ENCODE peak calls at places on chromosome 10, in ten cellular contexts. D is H1; W is pancreas; N is cardiac muscle cell; H is heart left ventricle; S is hepatocyte; P is tibial nerve; Z is Panc1; J is ovary; I is CD4-positive, alpha-beta memory T cell. F is an unnamed sample.

GRCh38 chr10:11209810-11210141 is 192.1 kb downstream of the CELF2 start:
- DNase-seq in W (no peak), Z (no peak), D (no peak), S (no peak), I (no peak), P (no peak), H (no peak), J (no peak), N (no peak), F (no peak)

GRCh38 chr10:17077251-17077904 is 52.2 kb downstream of the CUBN start:
- DNase-seq in Z (no peak), P (no peak), I (no peak), D (no peak), W (no peak), H (no peak), S (no peak), J (no peak), N (no peak), F (no peak)

GRCh38 chr10:119543814-119544642 is 1.5 kb upstream of the RGS10 start:
- DNase-seq in N (no peak), Z (no peak), W (no peak), H (no peak), J (no peak), I (no peak), S (no peak), D (no peak), P (no peak), F (no peak)

GRCh38 chr10:36042135-36042534 is 400.0 kb upstream of the FZD8 start:
- DNase-seq in J (no peak), W (no peak), N (no peak), P (no peak), I (no peak), H (no peak), S (no peak), D (no peak), Z (no peak), F (no peak)

GRCh38 chr10:24415455-24416169 is 206.7 kb downstream of the KIAA1217 start:
- DNase-seq in S (peak), D (no peak), P (peak), W (peak), J (peak), I (peak), H (peak), Z (no peak), N (peak), F (no peak)

GRCh38 chr10:46518028-46518725 is 38.3 kb downstream of the GPRIN2 start:
- DNase-seq in H (peak), J (no peak), I (no peak), S (no peak), D (no peak), Z (no peak), P (no peak), N (no peak), W (no peak), F (no peak)

GRCh38 chr10:70331486-70332268 is 47.9 kb upstream of the NPFFR1 start:
- DNase-seq in S (peak), W (peak), Z (peak), I (peak), H (peak), D (no peak), P (no peak), J (no peak), N (peak), F (peak)

GRCh38 chr10:43237631-43238446 is 29.0 kb downstream of the RASGEF1A start:
- DNase-seq in J (no peak), Z (no peak), I (no peak), W (peak), S (no peak), D (no peak), N (no peak), H (peak), P (no peak), F (no peak)

GRCh38 chr10:110657968-110658691 is 14.0 kb downstream of the RBM20 start:
- DNase-seq in D (no peak), Z (no peak), H (no peak), S (no peak), W (no peak), I (no peak), P (no peak), J (no peak), N (no peak), F (no peak)

GRCh38 chr10:44831581-44831980 is 79.6 kb upstream of the TMEM72 start:
- DNase-seq in N (no peak), P (no peak), I (no peak), J (no peak), W (no peak), S (no peak), Z (no peak), D (no peak), H (no peak), F (no peak)

GRCh38 chr10:26574783-26575182 is 122.7 kb upstream of the PDSS1 start:
- DNase-seq in W (no peak), N (no peak), J (no peak), H (no peak), I (no peak), Z (no peak), S (no peak), P (no peak), D (no peak), F (no peak)

GRCh38 chr10:70478191-70479160 is at the start of gene PALD1:
- DNase-seq in J (peak), W (peak), P (peak), H (peak), N (peak), S (peak), I (peak), D (no peak), Z (no peak), F (no peak)

GRCh38 chr10:43209651-43210141 is 57.2 kb downstream of the RASGEF1A start:
- DNase-seq in N (no peak), D (no peak), I (no peak), Z (no peak), H (peak), J (no peak), W (peak), S (no peak), P (no peak), F (no peak)

GRCh38 chr10:90652519-90652918 is 205.3 kb downstream of the HTR7 start:
- DNase-seq in J (no peak), N (peak), W (no peak), I (no peak), D (no peak), Z (no peak), H (no peak), S (peak), P (no peak), F (peak)

GRCh38 chr10:116742367-116743265 is at the start of gene HSPA12A:
- DNase-seq in W (peak), N (peak), J (peak), H (peak), D (no peak), Z (no peak), P (peak), S (peak), I (peak), F (peak)

GRCh38 chr10:52740913-52741675 is 31.5 kb downstream of the MBL2 start:
- DNase-seq in Z (peak), N (peak), S (peak), I (no peak), J (no peak), W (peak), P (no peak), D (peak), H (no peak), F (peak)

GRCh38 chr10:125060851-125061556 is 99.4 kb downstream of the CTBP2 start:
- DNase-seq in J (peak), S (peak), I (no peak), D (peak), W (peak), P (peak), Z (no peak), H (peak), N (peak), F (peak)

GRCh38 chr10:93368210-93368609 is 113.9 kb downstream of the MYOF start:
- DNase-seq in S (no peak), H (peak), J (no peak), P (no peak), D (no peak), Z (no peak), N (no peak), W (no peak), I (no peak), F (no peak)

GRCh38 chr10:45644527-45644926 is 28.0 kb downstream of the ZFAND4 start:
- DNase-seq in S (no peak), H (no peak), D (no peak), W (no peak), P (no peak), I (no peak), J (no peak), N (no peak), Z (no peak), F (no peak)

GRCh38 chr10:74164641-74165529 is 13.9 kb downstream of the ADK start:
- DNase-seq in Z (no peak), N (no peak), S (peak), W (no peak), J (no peak), P (no peak), D (no peak), I (no peak), H (no peak), F (peak)

GRCh38 chr10:79125092-79125491 is 56.3 kb downstream of the ZMIZ1 start:
- DNase-seq in H (no peak), P (no peak), D (no peak), Z (no peak), J (no peak), W (no peak), S (no peak), N (no peak), I (no peak), F (no peak)

GRCh38 chr10:114336823-114337509 is 67.3 kb downstream of the AFAP1L2 start:
- DNase-seq in N (no peak), S (no peak), H (no peak), W (no peak), Z (no peak), D (no peak), I (no peak), J (no peak), P (no peak), F (peak)

GRCh38 chr10:26448292-26448691 is 10.2 kb downstream of the APBB1IP start:
- DNase-seq in Z (no peak), W (no peak), I (no peak), S (no peak), D (no peak), N (no peak), H (no peak), P (no peak), J (no peak), F (no peak)

GRCh38 chr10:99506416-99506815 is 26.3 kb upstream of the NKX2-3 start:
- DNase-seq in H (no peak), P (no peak), J (no peak), Z (no peak), I (no peak), S (no peak), D (no peak), N (no peak), W (no peak), F (peak)

GRCh38 chr10:124590216-124591122 is 128.8 kb downstream of the LHPP start:
- DNase-seq in P (no peak), J (no peak), I (no peak), Z (no peak), D (no peak), S (no peak), W (no peak), H (peak), N (no peak), F (no peak)

GRCh38 chr10:100890696-100891271 is 22.0 kb upstream of the SLF2 start:
- DNase-seq in P (no peak), W (no peak), Z (no peak), H (no peak), N (no peak), S (peak), J (no peak), I (no peak), D (no peak), F (peak)

GRCh38 chr10:125982256-125982948 is 86.0 kb downstream of the FANK1 start:
- DNase-seq in W (peak), P (no peak), D (peak), H (no peak), J (peak), I (peak), Z (peak), S (peak), N (peak), F (peak)

GRCh38 chr10:46787321-46787615 is 124.0 kb upstream of the PTPN20 start:
- DNase-seq in N (peak), P (no peak), D (no peak), W (peak), Z (no peak), J (no peak), I (no peak), S (peak), H (no peak), F (no peak)

GRCh38 chr10:73209705-73210104 is 37.4 kb downstream of the DNAJC9 start:
- DNase-seq in J (no peak), P (no peak), D (no peak), N (no peak), Z (no peak), W (no peak), I (no peak), H (no peak), S (no peak), F (no peak)

GRCh38 chr10:50416885-50417284 is 165.6 kb upstream of the ASAH2 start:
- DNase-seq in N (no peak), J (no peak), I (no peak), W (no peak), P (no peak), D (no peak), Z (no peak), S (no peak), H (no peak), F (peak)

GRCh38 chr10:79445217-79445707 is at the start of gene ZCCHC24:
- DNase-seq in W (peak), P (no peak), I (no peak), N (no peak), J (no peak), Z (no peak), D (no peak), H (peak), S (no peak), F (peak)

GRCh38 chr10:124705817-124706461 is 38.2 kb downstream of the FAM53B start:
- DNase-seq in P (no peak), W (no peak), J (no peak), I (no peak), H (peak), S (no peak), D (no peak), Z (no peak), N (no peak), F (no peak)

GRCh38 chr10:37489658-37490003 is 364.2 kb downstream of the ANKRD30A start:
- DNase-seq in P (no peak), S (no peak), I (no peak), H (no peak), N (no peak), D (no peak), J (no peak), W (no peak), Z (no peak), F (no peak)

GRCh38 chr10:86225098-86225782 is 141.4 kb downstream of the GRID1 start:
- DNase-seq in H (peak), P (no peak), I (no peak), J (no peak), W (no peak), Z (no peak), S (peak), D (no peak), N (no peak), F (no peak)

GRCh38 chr10:91032614-91033248 is 111.8 kb upstream of the ANKRD1 start:
- DNase-seq in H (peak), W (peak), S (no peak), Z (no peak), I (no peak), N (no peak), D (no peak), J (no peak), P (peak), F (no peak)

GRCh38 chr10:112136816-112137215 is 46.7 kb downstream of the GPAM start:
- DNase-seq in H (no peak), S (no peak), Z (no peak), N (no peak), W (no peak), D (no peak), I (no peak), P (no peak), J (no peak), F (no peak)

GRCh38 chr10:13767721-13768178 is 181.0 kb downstream of the PRPF18 start:
- DNase-seq in Z (no peak), W (no peak), J (no peak), N (no peak), H (no peak), S (no peak), I (no peak), D (no peak), P (no peak), F (peak)

GRCh38 chr10:13770760-13771493 is 184.2 kb downstream of the PRPF18 start:
- DNase-seq in I (no peak), W (no peak), N (no peak), Z (no peak), H (no peak), S (no peak), J (no peak), P (no peak), D (no peak), F (no peak)

GRCh38 chr10:13771992-13772391 is 185.2 kb downstream of the PRPF18 start:
- DNase-seq in H (no peak), I (no peak), J (no peak), Z (no peak), S (no peak), P (no peak), W (no peak), N (no peak), D (no peak), F (no peak)

GRCh38 chr10:13773043-13773442 is 186.3 kb downstream of the PRPF18 start:
- DNase-seq in D (no peak), I (no peak), S (peak), J (no peak), P (no peak), Z (no peak), H (no peak), W (no peak), N (no peak), F (peak)

DNA sequence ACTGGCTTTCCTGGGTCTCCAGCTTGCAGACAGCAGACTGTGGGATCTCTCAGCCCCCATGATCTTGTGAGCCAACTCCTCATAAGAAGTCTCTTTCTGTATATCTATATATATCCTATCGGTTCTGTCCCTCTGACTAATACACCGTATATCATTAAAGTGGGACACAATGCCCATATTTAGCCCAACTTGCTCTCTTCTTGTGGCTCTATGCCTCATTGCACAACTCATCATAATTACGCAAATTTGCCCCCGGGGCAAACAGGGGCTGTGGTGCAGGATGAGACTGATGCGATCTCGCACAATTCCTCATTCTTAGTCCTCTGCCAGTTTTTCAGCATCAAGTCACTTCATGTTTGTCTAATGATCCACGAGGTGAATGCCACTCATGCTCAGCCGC is 183.2 kb downstream of the PRPF18 start:
- DNase-seq in H (no peak), S (no peak), P (no peak), Z (no peak), W (no peak), I (no peak), N (no peak), D (no peak), J (no peak), F (peak)
- H3K27ac ChIP-seq in H (no peak), S (no peak), P (no peak), Z (no peak), W (no peak), I (no peak), N (no peak), D (no peak), J (no peak), F (no peak)

GRCh38 chr10:58666024-58666423 is 153.4 kb downstream of the BICC1 start:
- DNase-seq in H (no peak), P (no peak), D (no peak), W (peak), I (peak), J (no peak), N (no peak), Z (no peak), S (peak), F (no peak)
- H3K27ac ChIP-seq in H (no peak), P (peak), D (no peak), W (peak), I (no peak), J (peak), N (no peak), Z (no peak), S (peak), F (no peak)

DNA sequence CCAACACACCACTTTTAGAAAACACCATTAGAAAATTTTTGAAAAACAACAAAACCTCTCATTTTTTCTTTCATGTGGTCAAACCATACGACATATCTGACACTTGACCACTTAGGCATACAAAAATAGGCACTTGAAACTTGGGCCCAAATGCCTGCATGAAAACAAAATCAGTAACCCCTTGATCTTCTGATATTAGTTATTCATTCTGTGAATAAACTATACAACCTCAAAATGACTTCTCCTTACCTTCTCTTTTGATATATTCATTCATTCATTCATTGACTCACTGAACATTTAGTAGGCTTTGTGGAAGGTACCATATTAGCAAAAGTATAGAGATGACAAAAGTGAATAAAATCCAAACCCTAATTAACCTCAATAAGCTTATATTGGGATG is 26.4 kb downstream of the ITGB1 start:
- DNase-seq in S (no peak), J (no peak), D (no peak), N (no peak), Z (no peak), H (no peak), P (no peak), I (no peak), W (no peak), F (no peak)
- H3K27ac ChIP-seq in S (no peak), J (no peak), D (no peak), N (no peak), Z (peak), H (no peak), P (no peak), I (no peak), W (no peak), F (no peak)

GRCh38 chr10:122550983-122551382 is 9.6 kb upstream of the DMBT1 start:
- DNase-seq in N (no peak), H (no peak), S (no peak), W (no peak), D (no peak), J (no peak), Z (no peak), P (no peak), I (peak), F (no peak)
- H3K27ac ChIP-seq in N (no peak), H (no peak), S (no peak), W (no peak), D (no peak), J (no peak), Z (no peak), P (no peak), I (no peak), F (no peak)

DNA sequence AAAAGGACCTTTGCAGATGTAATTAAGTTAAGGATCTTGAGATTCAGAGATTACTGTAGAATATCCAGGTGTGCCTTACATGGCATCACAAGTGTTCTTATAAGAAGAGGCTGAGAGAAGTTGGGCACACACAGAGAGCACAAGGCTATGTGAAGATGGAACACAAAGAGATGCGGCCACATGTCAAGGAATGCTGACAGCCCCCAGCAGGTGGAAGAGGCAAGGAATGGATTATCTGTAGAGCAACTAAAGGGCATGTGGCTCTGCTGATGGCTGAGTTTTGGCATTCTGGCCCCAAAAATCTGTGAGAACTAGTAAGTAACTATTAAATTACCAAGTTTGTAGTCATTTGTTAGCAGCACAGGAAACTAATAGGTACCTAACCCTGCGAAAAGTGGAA is 640.7 kb upstream of the PCDH15 start:
- DNase-seq in I (no peak), Z (no peak), D (no peak), W (no peak), P (no peak), J (no peak), H (no peak), N (no peak), S (no peak), F (no peak)
- H3K27ac ChIP-seq in I (no peak), Z (no peak), D (no peak), W (no peak), P (no peak), J (no peak), H (no peak), N (no peak), S (no peak), F (no peak)

DNA sequence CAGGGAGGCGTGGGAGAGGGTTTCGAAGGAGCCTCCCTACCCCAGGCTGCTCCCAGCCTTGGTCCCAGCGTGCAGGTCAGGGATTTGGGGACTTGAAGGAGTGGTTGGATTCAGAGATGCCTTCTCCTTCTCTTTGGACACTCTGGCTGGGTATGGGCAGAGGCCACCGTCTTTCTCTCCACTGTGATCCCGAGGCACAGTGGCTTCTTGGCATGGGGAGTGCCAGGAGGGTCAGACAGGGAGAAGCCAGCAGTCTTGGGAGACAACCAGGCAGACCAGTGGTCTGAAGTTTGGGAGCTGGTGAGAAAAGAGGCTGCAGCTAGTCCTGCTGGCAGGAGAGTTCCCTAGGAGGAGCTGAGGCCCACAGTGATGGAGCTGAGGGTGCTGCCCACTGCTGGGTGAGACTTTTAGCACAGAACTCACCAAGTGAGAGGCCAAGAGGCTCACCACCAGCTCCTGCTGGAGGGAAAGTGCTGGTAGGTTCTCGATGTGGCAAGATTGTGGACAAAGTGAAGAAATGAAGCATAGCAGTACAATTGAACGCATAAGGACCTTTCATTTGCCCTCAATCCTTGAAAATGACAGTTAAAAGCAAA is 35.2 kb upstream of the WDFY4 start:
- DNase-seq in J (no peak), Z (no peak), D (no peak), P (no peak), N (no peak), H (no peak), I (no peak), W (no peak), S (no peak), F (no peak)
- H3K27ac ChIP-seq in J (no peak), Z (no peak), D (no peak), P (no peak), N (no peak), H (no peak), I (no peak), W (no peak), S (no peak), F (no peak)

F was measured in trophoblast cell.